ENCODE peak calls at places on chromosomes 6 and 20, in ten cellular contexts. One of them, this sample, is unnamed.

GRCh38 chr6:1525364-1526038 is 84.2 kb upstream of the FOXC1 start:
- DNase-seq in adrenal gland: no peak
- DNase-seq in SK-N-SH: no peak
- DNase-seq in PC-9: no peak
- DNase-seq in naive thymus-derived CD4-positive, alpha-beta T cell: no peak
- DNase-seq in neural progenitor cell: no peak
- DNase-seq in left ventricle myocardium inferior: no peak
- DNase-seq in adipocyte: no peak
- DNase-seq in fibroblast of lung: no peak
- DNase-seq in H1: no peak
- DNase-seq in this sample: no peak

GRCh38 chr6:169858293-169858934 is 107.0 kb downstream of the ERMARD start:
- DNase-seq in adrenal gland: no peak
- DNase-seq in SK-N-SH: no peak
- DNase-seq in PC-9: no peak
- DNase-seq in naive thymus-derived CD4-positive, alpha-beta T cell: no peak
- DNase-seq in neural progenitor cell: no peak
- DNase-seq in left ventricle myocardium inferior: no peak
- DNase-seq in adipocyte: no peak
- DNase-seq in fibroblast of lung: no peak
- DNase-seq in H1: no peak
- DNase-seq in this sample: no peak

GRCh38 chr6:135250751-135251356 is 69.7 kb downstream of the MYB start:
- DNase-seq in adrenal gland: no peak
- DNase-seq in SK-N-SH: no peak
- DNase-seq in PC-9: no peak
- DNase-seq in naive thymus-derived CD4-positive, alpha-beta T cell: no peak
- DNase-seq in neural progenitor cell: peak; percentile 92
- DNase-seq in left ventricle myocardium inferior: no peak
- DNase-seq in adipocyte: no peak
- DNase-seq in fibroblast of lung: no peak
- DNase-seq in H1: peak; percentile 51
- DNase-seq in this sample: no peak

GRCh38 chr6:28565823-28566526 is 40.3 kb downstream of the GPX5 start:
- DNase-seq in adrenal gland: no peak
- DNase-seq in SK-N-SH: no peak
- DNase-seq in PC-9: no peak
- DNase-seq in naive thymus-derived CD4-positive, alpha-beta T cell: no peak
- DNase-seq in neural progenitor cell: no peak
- DNase-seq in left ventricle myocardium inferior: no peak
- DNase-seq in adipocyte: no peak
- DNase-seq in fibroblast of lung: no peak
- DNase-seq in H1: no peak
- DNase-seq in this sample: no peak

GRCh38 chr20:49602370-49603208 is 34.7 kb upstream of the PTGIS start:
- DNase-seq in adrenal gland: no peak
- DNase-seq in SK-N-SH: no peak
- DNase-seq in PC-9: no peak
- DNase-seq in naive thymus-derived CD4-positive, alpha-beta T cell: no peak
- DNase-seq in neural progenitor cell: no peak
- DNase-seq in left ventricle myocardium inferior: no peak
- DNase-seq in adipocyte: no peak
- DNase-seq in fibroblast of lung: no peak
- DNase-seq in H1: no peak
- DNase-seq in this sample: no peak

GRCh38 chr6:43776115-43776798 is 6.2 kb downstream of the VEGFA start:
- DNase-seq in adrenal gland: peak; percentile 79
- DNase-seq in SK-N-SH: no peak
- DNase-seq in PC-9: no peak
- DNase-seq in naive thymus-derived CD4-positive, alpha-beta T cell: no peak
- DNase-seq in neural progenitor cell: no peak
- DNase-seq in left ventricle myocardium inferior: no peak
- DNase-seq in adipocyte: no peak
- DNase-seq in fibroblast of lung: no peak
- DNase-seq in H1: no peak
- DNase-seq in this sample: no peak

GRCh38 chr6:137699036-137699683 is 167.9 kb upstream of the TNFAIP3 start:
- DNase-seq in adrenal gland: no peak
- DNase-seq in SK-N-SH: no peak
- DNase-seq in PC-9: no peak
- DNase-seq in naive thymus-derived CD4-positive, alpha-beta T cell: no peak
- DNase-seq in neural progenitor cell: no peak
- DNase-seq in left ventricle myocardium inferior: no peak
- DNase-seq in adipocyte: no peak
- DNase-seq in fibroblast of lung: no peak
- DNase-seq in H1: no peak
- DNase-seq in this sample: peak; percentile 23

GRCh38 chr20:63226020-63226943 is 9.4 kb upstream of the BIRC7 start:
- DNase-seq in adrenal gland: no peak
- DNase-seq in SK-N-SH: no peak
- DNase-seq in PC-9: no peak
- DNase-seq in naive thymus-derived CD4-positive, alpha-beta T cell: no peak
- DNase-seq in neural progenitor cell: no peak
- DNase-seq in left ventricle myocardium inferior: no peak
- DNase-seq in adipocyte: no peak
- DNase-seq in fibroblast of lung: peak; percentile 43
- DNase-seq in H1: no peak
- DNase-seq in this sample: no peak

GRCh38 chr6:36633915-36634314 is 39.8 kb downstream of the SRSF3 start:
- DNase-seq in adrenal gland: peak; percentile 37
- DNase-seq in SK-N-SH: peak; percentile 52
- DNase-seq in PC-9: peak; percentile 44
- DNase-seq in naive thymus-derived CD4-positive, alpha-beta T cell: no peak
- DNase-seq in neural progenitor cell: no peak
- DNase-seq in left ventricle myocardium inferior: peak; percentile 70
- DNase-seq in adipocyte: peak; percentile 91
- DNase-seq in fibroblast of lung: peak; percentile 92
- DNase-seq in H1: no peak
- DNase-seq in this sample: peak; percentile 48

DNA sequence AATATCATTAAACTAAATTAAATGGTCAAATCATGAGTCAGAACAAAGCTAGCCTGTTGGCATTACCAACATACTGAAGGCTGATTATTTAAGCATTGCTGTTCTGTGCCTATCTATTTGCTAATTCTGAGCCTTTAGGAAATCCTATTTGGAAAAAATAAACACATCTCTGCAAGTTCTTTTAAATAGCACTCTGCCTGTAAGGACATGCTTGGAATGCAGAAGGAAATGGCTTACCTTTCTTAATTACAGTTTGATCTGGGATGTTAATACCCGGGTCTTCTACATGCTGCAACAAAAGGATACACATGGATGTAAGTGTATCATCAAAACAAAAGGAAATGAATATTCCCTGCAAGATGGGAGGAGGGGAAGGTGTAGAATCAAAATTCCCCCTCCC is 8.3 kb downstream of the TFAP2A start:
- DNase-seq in adrenal gland: no peak
- DNase-seq in SK-N-SH: no peak
- DNase-seq in PC-9: no peak
- DNase-seq in naive thymus-derived CD4-positive, alpha-beta T cell: no peak
- DNase-seq in neural progenitor cell: no peak
- DNase-seq in left ventricle myocardium inferior: no peak
- DNase-seq in adipocyte: peak; percentile 51
- DNase-seq in fibroblast of lung: no peak
- DNase-seq in H1: no peak
- DNase-seq in this sample: no peak
- H3K4me3 ChIP-seq in adrenal gland: no peak overlapping the region
- H3K4me3 ChIP-seq in SK-N-SH: no peak overlapping the region
- H3K4me3 ChIP-seq in PC-9: no peak overlapping the region
- H3K4me3 ChIP-seq in naive thymus-derived CD4-positive, alpha-beta T cell: no peak overlapping the region
- H3K4me3 ChIP-seq in neural progenitor cell: no peak overlapping the region
- H3K4me3 ChIP-seq in left ventricle myocardium inferior: no peak overlapping the region
- H3K4me3 ChIP-seq in adipocyte: no peak overlapping the region
- H3K4me3 ChIP-seq in fibroblast of lung: no peak overlapping the region
- H3K4me3 ChIP-seq in H1: no peak overlapping the region
- H3K4me3 ChIP-seq in this sample: peak overlapping the region; percentile 81

GRCh38 chr6:21331221-21331620 is 262.3 kb upstream of the SOX4 start:
- DNase-seq in adrenal gland: no peak
- DNase-seq in SK-N-SH: no peak
- DNase-seq in PC-9: no peak
- DNase-seq in naive thymus-derived CD4-positive, alpha-beta T cell: no peak
- DNase-seq in neural progenitor cell: no peak
- DNase-seq in left ventricle myocardium inferior: no peak
- DNase-seq in adipocyte: no peak
- DNase-seq in fibroblast of lung: peak; percentile 71
- DNase-seq in H1: no peak
- DNase-seq in this sample: no peak
- H3K36me3 ChIP-seq in adrenal gland: no peaks in the 10 kb centered on the region
- H3K36me3 ChIP-seq in SK-N-SH: no peaks in the 10 kb centered on the region
- H3K36me3 ChIP-seq in PC-9: no peaks in the 10 kb centered on the region
- H3K36me3 ChIP-seq in naive thymus-derived CD4-positive, alpha-beta T cell: no peaks in the 10 kb centered on the region
- H3K36me3 ChIP-seq in neural progenitor cell: no peaks in the 10 kb centered on the region
- H3K36me3 ChIP-seq in left ventricle myocardium inferior: no peaks in the 10 kb centered on the region
- H3K36me3 ChIP-seq in adipocyte: no peaks in the 10 kb centered on the region
- H3K36me3 ChIP-seq in fibroblast of lung: no peaks in the 10 kb centered on the region
- H3K36me3 ChIP-seq in H1: no peaks in the 10 kb centered on the region
- H3K36me3 ChIP-seq in this sample: no peaks in the 10 kb centered on the region

GRCh38 chr6:113970808-113971676 is at the start of gene HDAC2:
- DNase-seq in adrenal gland: peak; percentile 89
- DNase-seq in SK-N-SH: peak; percentile 97
- DNase-seq in PC-9: peak; percentile 83
- DNase-seq in naive thymus-derived CD4-positive, alpha-beta T cell: peak; percentile 77
- DNase-seq in neural progenitor cell: peak; percentile 86
- DNase-seq in left ventricle myocardium inferior: peak; percentile 89
- DNase-seq in adipocyte: peak; percentile 92
- DNase-seq in fibroblast of lung: peak; percentile 78
- DNase-seq in H1: peak; percentile 57
- DNase-seq in this sample: peak; percentile 89
- H3K9me3 ChIP-seq in adrenal gland: no peaks in the 10 kb centered on the region
- H3K9me3 ChIP-seq in SK-N-SH: no peaks in the 10 kb centered on the region
- H3K9me3 ChIP-seq in PC-9: no peaks in the 10 kb centered on the region
- H3K9me3 ChIP-seq in naive thymus-derived CD4-positive, alpha-beta T cell: no peaks in the 10 kb centered on the region
- H3K9me3 ChIP-seq in neural progenitor cell: no peaks in the 10 kb centered on the region
- H3K9me3 ChIP-seq in left ventricle myocardium inferior: no peaks in the 10 kb centered on the region
- H3K9me3 ChIP-seq in adipocyte: no peaks in the 10 kb centered on the region
- H3K9me3 ChIP-seq in fibroblast of lung: no peaks in the 10 kb centered on the region
- H3K9me3 ChIP-seq in H1: no peaks in the 10 kb centered on the region
- H3K9me3 ChIP-seq in this sample: no peaks in the 10 kb centered on the region

DNA sequence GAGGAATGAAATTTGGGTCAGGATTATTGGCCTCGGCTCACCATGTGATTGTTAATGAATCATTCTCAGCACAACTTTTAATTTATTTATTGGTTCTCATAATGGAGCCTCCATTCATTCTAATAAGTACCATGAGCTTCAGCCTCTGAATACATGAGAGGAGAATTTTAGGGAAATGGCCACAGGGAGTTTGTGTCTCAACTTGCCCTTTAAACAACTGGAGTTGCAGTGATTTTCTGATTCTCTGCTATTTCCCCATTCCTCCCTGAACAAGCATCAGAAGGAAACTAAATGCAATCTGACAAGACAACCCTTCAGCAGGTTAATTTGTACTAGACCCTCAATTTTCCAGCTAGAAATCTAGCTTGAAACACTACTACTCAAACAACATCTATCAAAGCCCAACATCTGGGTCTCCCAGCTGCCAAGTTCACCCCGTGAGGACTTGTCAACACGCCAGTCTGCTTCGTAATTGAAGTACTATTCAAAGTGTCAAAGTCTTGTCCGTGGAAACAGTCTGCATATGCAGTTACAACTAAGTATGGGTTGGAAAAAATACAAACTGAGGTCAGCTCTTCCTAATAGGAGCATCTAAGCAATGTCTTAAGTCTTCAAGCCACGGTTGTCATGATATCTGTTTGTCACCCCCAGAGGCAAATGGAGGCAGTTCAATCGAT is 235.4 kb downstream of the CDH4 start:
- DNase-seq in adrenal gland: no peak
- DNase-seq in SK-N-SH: no peak
- DNase-seq in PC-9: no peak
- DNase-seq in naive thymus-derived CD4-positive, alpha-beta T cell: no peak
- DNase-seq in neural progenitor cell: no peak
- DNase-seq in left ventricle myocardium inferior: no peak
- DNase-seq in adipocyte: no peak
- DNase-seq in fibroblast of lung: peak; percentile 39
- DNase-seq in H1: no peak
- DNase-seq in this sample: no peak
- H3K4me3 ChIP-seq in adrenal gland: no peak overlapping the region
- H3K4me3 ChIP-seq in SK-N-SH: no peak overlapping the region
- H3K4me3 ChIP-seq in PC-9: no peak overlapping the region
- H3K4me3 ChIP-seq in naive thymus-derived CD4-positive, alpha-beta T cell: no peak overlapping the region
- H3K4me3 ChIP-seq in neural progenitor cell: no peak overlapping the region
- H3K4me3 ChIP-seq in left ventricle myocardium inferior: no peak overlapping the region
- H3K4me3 ChIP-seq in adipocyte: no peak overlapping the region
- H3K4me3 ChIP-seq in fibroblast of lung: no peak overlapping the region
- H3K4me3 ChIP-seq in H1: no peak overlapping the region
- H3K4me3 ChIP-seq in this sample: no peak overlapping the region

GRCh38 chr20:46062151-46062550 is 27.6 kb downstream of the NCOA5 start:
- DNase-seq in adrenal gland: no peak
- DNase-seq in SK-N-SH: no peak
- DNase-seq in PC-9: no peak
- DNase-seq in naive thymus-derived CD4-positive, alpha-beta T cell: no peak
- DNase-seq in neural progenitor cell: no peak
- DNase-seq in left ventricle myocardium inferior: no peak
- DNase-seq in adipocyte: no peak
- DNase-seq in fibroblast of lung: no peak
- DNase-seq in H1: no peak
- DNase-seq in this sample: no peak
- H3K36me3 ChIP-seq in adrenal gland: no peaks in the 10 kb centered on the region
- H3K36me3 ChIP-seq in SK-N-SH: peaks cover 74% of the 10 kb centered on the region
- H3K36me3 ChIP-seq in PC-9: peaks cover 36% of the 10 kb centered on the region
- H3K36me3 ChIP-seq in naive thymus-derived CD4-positive, alpha-beta T cell: peaks cover 43% of the 10 kb centered on the region
- H3K36me3 ChIP-seq in neural progenitor cell: no peaks in the 10 kb centered on the region
- H3K36me3 ChIP-seq in left ventricle myocardium inferior: peaks cover 76% of the 10 kb centered on the region
- H3K36me3 ChIP-seq in adipocyte: peaks cover 62% of the 10 kb centered on the region
- H3K36me3 ChIP-seq in fibroblast of lung: peaks cover 15% of the 10 kb centered on the region
- H3K36me3 ChIP-seq in H1: peaks cover 47% of the 10 kb centered on the region
- H3K36me3 ChIP-seq in this sample: peaks cover 67% of the 10 kb centered on the region

GRCh38 chr20:55086421-55086820 is 611.0 kb downstream of the DOK5 start:
- DNase-seq in adrenal gland: no peak
- DNase-seq in SK-N-SH: no peak
- DNase-seq in PC-9: no peak
- DNase-seq in naive thymus-derived CD4-positive, alpha-beta T cell: no peak
- DNase-seq in neural progenitor cell: no peak
- DNase-seq in left ventricle myocardium inferior: no peak
- DNase-seq in adipocyte: no peak
- DNase-seq in fibroblast of lung: no peak
- DNase-seq in H1: no peak
- DNase-seq in this sample: no peak
- H3K9me3 ChIP-seq in adrenal gland: no peaks in the 10 kb centered on the region
- H3K9me3 ChIP-seq in SK-N-SH: no peaks in the 10 kb centered on the region
- H3K9me3 ChIP-seq in PC-9: no peaks in the 10 kb centered on the region
- H3K9me3 ChIP-seq in naive thymus-derived CD4-positive, alpha-beta T cell: no peaks in the 10 kb centered on the region
- H3K9me3 ChIP-seq in neural progenitor cell: no peaks in the 10 kb centered on the region
- H3K9me3 ChIP-seq in left ventricle myocardium inferior: no peaks in the 10 kb centered on the region
- H3K9me3 ChIP-seq in adipocyte: no peaks in the 10 kb centered on the region
- H3K9me3 ChIP-seq in fibroblast of lung: no peaks in the 10 kb centered on the region
- H3K9me3 ChIP-seq in H1: no peaks in the 10 kb centered on the region
- H3K9me3 ChIP-seq in this sample: no peaks in the 10 kb centered on the region

This sample was measured in MG63.